ENCODE peak calls at places on chromosomes 4 and X, in eight cellular contexts. H is Calu3; S is hippocampal formation; Q is mucosa of gallbladder; Y is activated T-helper 1 cell treated with anti-CD3 and anti-CD28 coated beads, Interleukin-2, amount 50 U/mL, for 16 hours; T is GM12892; X is kidney glomerular epithelial cell; V is substantia nigra. M is an unnamed sample.

GRCh38 chrX:33171071-33171470 is 40.3 kb downstream of the DMD start:
- DNase-seq in X (no peak), H (no peak), S (no peak), Y (no peak), Q (no peak), T (no peak), V (no peak), M (no peak)

GRCh38 chr4:175413561-175413960 is 398.5 kb downstream of the GPM6A start:
- DNase-seq in V (no peak), X (no peak), S (no peak), Q (no peak), Y (no peak), H (no peak), T (no peak), M (no peak)

GRCh38 chr4:8372506-8373070 is 67.9 kb downstream of the ACOX3 start:
- DNase-seq in X (no peak), H (no peak), T (no peak), Y (no peak), Q (no peak), V (no peak), S (no peak), M (no peak)

GRCh38 chr4:20506827-20507226 is 193.4 kb upstream of the PACRGL start:
- DNase-seq in Q (no peak), S (no peak), H (no peak), Y (no peak), V (no peak), T (no peak), X (no peak), M (no peak)

GRCh38 chr4:31929676-31930075 is 1209.5 kb downstream of the PCDH7 start:
- DNase-seq in S (no peak), V (no peak), T (no peak), Y (no peak), X (no peak), Q (no peak), H (no peak), M (no peak)

GRCh38 chrX:107552976-107553375 is 75.3 kb upstream of the PRPS1 start:
- DNase-seq in Q (no peak), H (no peak), V (no peak), X (no peak), Y (no peak), T (no peak), S (no peak), M (no peak)

GRCh38 chrX:97021680-97022079 is 138.0 kb downstream of the RPA4 start:
- DNase-seq in V (no peak), Y (no peak), S (no peak), H (no peak), X (no peak), T (no peak), Q (no peak), M (no peak)

GRCh38 chr4:148447672-148448071 is 5.5 kb upstream of the NR3C2 start:
- DNase-seq in S (no peak), H (no peak), Y (no peak), T (no peak), X (no peak), Q (no peak), V (no peak), M (no peak)

GRCh38 chrX:1658083-1658463 is 43.2 kb downstream of the ASMT start:
- DNase-seq in Y (no peak), V (no peak), Q (no peak), H (no peak), T (no peak), X (no peak), S (no peak), M (no peak)

GRCh38 chrX:150365051-150365952 is 2.2 kb downstream of the MAMLD1 start:
- DNase-seq in V (peak), S (peak), T (no peak), Y (no peak), Q (peak), H (peak), X (no peak), M (no peak)

GRCh38 chrX:25011589-25012432 is 4.0 kb downstream of the ARX start:
- DNase-seq in X (no peak), S (no peak), Q (no peak), V (no peak), Y (no peak), H (no peak), T (no peak), M (no peak)

GRCh38 chr4:150717952-150718351 is 136.0 kb downstream of the MAB21L2 start:
- DNase-seq in Q (no peak), H (no peak), Y (no peak), T (no peak), X (no peak), S (no peak), V (no peak), M (no peak)

GRCh38 chr4:39548425-39549067 is 21.3 kb upstream of the UGDH start:
- DNase-seq in H (no peak), X (no peak), V (no peak), Y (no peak), Q (no peak), T (no peak), S (no peak), M (no peak)

GRCh38 chr4:153344131-153345010 is at the start of gene MND1:
- DNase-seq in X (peak), Q (peak), S (peak), V (peak), Y (peak), T (peak), H (peak), M (peak)

GRCh38 chrX:150035531-150035930 is 97.2 kb upstream of the EOLA2 start:
- DNase-seq in V (no peak), S (no peak), T (no peak), Y (no peak), H (no peak), Q (no peak), X (peak), M (no peak)

GRCh38 chrX:118534716-118535493 is 39.3 kb downstream of the DOCK11 start:
- DNase-seq in S (no peak), Y (no peak), V (no peak), X (no peak), Q (no peak), T (no peak), H (no peak), M (no peak)

GRCh38 chr4:48939785-48940184 is 33.2 kb upstream of the OCIAD2 start:
- DNase-seq in V (no peak), X (peak), H (peak), S (no peak), Y (no peak), T (no peak), Q (peak), M (no peak)

GRCh38 chrX:39840141-39841126 is 257.3 kb downstream of the BCOR start:
- DNase-seq in V (no peak), T (no peak), Q (no peak), H (no peak), S (no peak), X (no peak), Y (no peak), M (no peak)

GRCh38 chrX:132216806-132217202 is 2.4 kb downstream of the RAP2C start:
- DNase-seq in X (peak), H (no peak), Q (no peak), S (no peak), Y (no peak), T (no peak), V (no peak), M (no peak)

GRCh38 chr4:85778809-85779124 is 303.8 kb downstream of the ARHGAP24 start:
- DNase-seq in S (no peak), V (no peak), X (peak), H (no peak), T (no peak), Y (no peak), Q (no peak), M (no peak)

GRCh38 chr4:17561195-17561909 is 15.6 kb upstream of the LAP3 start:
- DNase-seq in Y (no peak), X (no peak), Q (no peak), H (no peak), V (no peak), T (no peak), S (no peak), M (no peak)

GRCh38 chr4:38529189-38530115 is 134.5 kb upstream of the KLF3 start:
- DNase-seq in H (peak), Q (peak), T (peak), S (no peak), V (no peak), Y (peak), X (peak), M (peak)

GRCh38 chr4:158211288-158211687 is 1.0 kb downstream of the TMEM144 start:
- DNase-seq in V (no peak), H (no peak), Y (no peak), S (no peak), T (no peak), Q (peak), X (peak), M (no peak)

GRCh38 chr4:168337550-168337940 is 19.0 kb upstream of the DDX60 start:
- DNase-seq in Q (no peak), T (no peak), X (no peak), Y (no peak), H (no peak), V (no peak), S (no peak), M (no peak)

GRCh38 chr4:147044241-147044640 is 98.6 kb upstream of the TTC29 start:
- DNase-seq in X (no peak), S (no peak), Q (no peak), V (no peak), H (no peak), T (no peak), Y (no peak), M (no peak)

GRCh38 chr4:75179510-75179909 is 246.6 kb downstream of the PARM1 start:
- DNase-seq in T (no peak), H (no peak), Y (no peak), V (no peak), X (no peak), Q (no peak), S (no peak), M (no peak)

GRCh38 chrX:138128025-138128671 is 562.2 kb downstream of the ZIC3 start:
- DNase-seq in V (no peak), Q (peak), S (no peak), H (peak), T (peak), Y (no peak), X (no peak), M (no peak)

GRCh38 chr4:123564758-123565346 is 168.3 kb downstream of the SPRY1 start:
- DNase-seq in S (peak), Q (peak), T (peak), H (peak), Y (no peak), X (peak), V (no peak), M (peak)

GRCh38 chr4:75308049-75308448 is 206.2 kb downstream of the RCHY1 start:
- DNase-seq in V (no peak), S (no peak), Y (no peak), H (no peak), X (no peak), Q (no peak), T (no peak), M (no peak)

GRCh38 chr4:6794189-6794588 is 11.7 kb downstream of the KIAA0232 start:
- DNase-seq in S (no peak), H (no peak), Q (no peak), Y (no peak), T (no peak), X (no peak), V (no peak), M (no peak)

GRCh38 chr4:76430519-76431388 is 4.3 kb upstream of the SHROOM3 start:
- DNase-seq in S (no peak), Y (no peak), X (peak), T (no peak), H (peak), Q (no peak), V (no peak), M (no peak)

GRCh38 chr4:109072595-109072994 is 229.9 kb downstream of the COL25A1 start:
- DNase-seq in Q (no peak), X (no peak), T (no peak), Y (no peak), V (no peak), S (no peak), H (no peak), M (no peak)

GRCh38 chrX:12974797-12975669 is at the start of gene TMSB4X:
- DNase-seq in Q (peak), S (peak), T (peak), Y (peak), H (peak), X (peak), V (peak), M (no peak)

GRCh38 chrX:30661228-30661627 is 8.0 kb downstream of the GK start:
- DNase-seq in S (no peak), H (no peak), V (no peak), Y (no peak), X (no peak), Q (no peak), T (no peak), M (no peak)

GRCh38 chr4:7425171-7425570 is 9.6 kb downstream of the PSAPL1 start:
- DNase-seq in T (no peak), H (no peak), S (no peak), X (no peak), Q (no peak), V (no peak), Y (peak), M (no peak)

GRCh38 chrX:10017866-10018265 is 50.7 kb downstream of the CLDN34 start:
- DNase-seq in Q (no peak), X (peak), V (no peak), S (no peak), H (peak), Y (no peak), T (no peak), M (no peak)

GRCh38 chr4:140070369-140070768 is 83.6 kb downstream of the MAML3 start:
- DNase-seq in T (no peak), Q (no peak), V (no peak), X (no peak), H (no peak), Y (no peak), S (no peak), M (no peak)

M was measured in GM18507.